ENCODE peak calls at places on chromosomes 7 and 10, in six cellular contexts. X is PC-9, F is fibroblast of lung, O is ascending aorta, K is heart right ventricle, V is body of pancreas. L is an unnamed sample.
A peak's percentile ranks its signal among the peaks of the same experiment; 100 is the strongest.

GRCh38 chr10:109978481-109978880 is 29.3 kb upstream of the ADD3 start:
- DNase-seq in X (peak; percentile 14), F (peak; percentile 54), O (no peak), K (peak; percentile 54), V (peak; percentile 56), L (peak; percentile 45)

GRCh38 chr10:14698487-14699170 is 76.1 kb downstream of the FAM107B start:
- DNase-seq in X (no peak), F (peak; percentile 82), O (no peak), K (no peak), V (peak; percentile 33), L (peak; percentile 68)

GRCh38 chr7:100521076-100521475 is 17.9 kb upstream of the AGFG2 start:
- DNase-seq in X (no peak), F (no peak), O (no peak), K (no peak), V (no peak), L (no peak)

GRCh38 chr7:74282748-74283459 is 6.3 kb upstream of the CLIP2 start:
- DNase-seq in X (no peak), F (no peak), O (no peak), K (no peak), V (no peak), L (no peak)

GRCh38 chr7:122364761-122365280 is 60.3 kb upstream of the FEZF1 start:
- DNase-seq in X (no peak), F (no peak), O (no peak), K (no peak), V (no peak), L (no peak)

GRCh38 chr10:78757542-78757941 is 311.2 kb upstream of the ZMIZ1 start:
- DNase-seq in X (no peak), F (peak; percentile 95), O (no peak), K (no peak), V (no peak), L (peak; percentile 74)

GRCh38 chr10:1267148-1267547 is 211.0 kb downstream of the WDR37 start:
- DNase-seq in X (no peak), F (no peak), O (no peak), K (no peak), V (no peak), L (no peak)

GRCh38 chr10:89615824-89616223 is 29.2 kb downstream of the PANK1 start:
- DNase-seq in X (no peak), F (peak; percentile 32), O (no peak), K (no peak), V (no peak), L (peak; percentile 12)

GRCh38 chr10:94320285-94320914 is 42.3 kb downstream of the NOC3L start:
- DNase-seq in X (peak; percentile 14), F (peak; percentile 27), O (no peak), K (peak; percentile 69), V (peak; percentile 73), L (peak; percentile 75)

GRCh38 chr10:36802523-36803153 is 322.8 kb upstream of the ANKRD30A start:
- DNase-seq in X (no peak), F (peak; percentile 9), O (no peak), K (peak; percentile 33), V (peak; percentile 33), L (no peak)

GRCh38 chr7:885261-885892 is 9.0 kb downstream of the GET4 start:
- DNase-seq in X (no peak), F (no peak), O (no peak), K (no peak), V (no peak), L (no peak)

GRCh38 chr7:154409703-154410311 is 357.6 kb downstream of the DPP6 start:
- DNase-seq in X (peak; percentile 5), F (peak; percentile 6), O (no peak), K (peak; percentile 15), V (peak; percentile 21), L (peak; percentile 87)

GRCh38 chr7:39560398-39560797 is 5.8 kb upstream of the YAE1 start:
- DNase-seq in X (no peak), F (no peak), O (no peak), K (no peak), V (no peak), L (peak; percentile 31)

GRCh38 chr10:94279835-94280709 is 82.7 kb downstream of the NOC3L start:
- DNase-seq in X (peak; percentile 19), F (peak; percentile 28), O (no peak), K (peak; percentile 22), V (peak; percentile 38), L (peak; percentile 73)

GRCh38 chr7:2862831-2863361 is 18.8 kb upstream of the GNA12 start:
- DNase-seq in X (peak; percentile 47), F (peak; percentile 95), O (no peak), K (no peak), V (no peak), L (peak; percentile 92)

GRCh38 chr7:143419880-143420279 is 11.2 kb upstream of the EPHA1 start:
- DNase-seq in X (no peak), F (no peak), O (no peak), K (no peak), V (no peak), L (no peak)

GRCh38 chr7:35556532-35557471 is 138.1 kb downstream of the HERPUD2 start:
- DNase-seq in X (no peak), F (no peak), O (no peak), K (no peak), V (no peak), L (no peak)

GRCh38 chr10:121553861-121554264 is 44.4 kb downstream of the FGFR2 start:
- DNase-seq in X (peak; percentile 22), F (no peak), O (no peak), K (no peak), V (peak; percentile 62), L (no peak)

GRCh38 chr10:44384601-44385422 is at the start of gene CXCL12:
- DNase-seq in X (no peak), F (peak; percentile 55), O (no peak), K (peak; percentile 59), V (peak; percentile 61), L (peak; percentile 65)

GRCh38 chr7:157865351-157866165 is 528.8 kb downstream of the DNAJB6 start:
- DNase-seq in X (no peak), F (no peak), O (no peak), K (no peak), V (no peak), L (no peak)

DNA sequence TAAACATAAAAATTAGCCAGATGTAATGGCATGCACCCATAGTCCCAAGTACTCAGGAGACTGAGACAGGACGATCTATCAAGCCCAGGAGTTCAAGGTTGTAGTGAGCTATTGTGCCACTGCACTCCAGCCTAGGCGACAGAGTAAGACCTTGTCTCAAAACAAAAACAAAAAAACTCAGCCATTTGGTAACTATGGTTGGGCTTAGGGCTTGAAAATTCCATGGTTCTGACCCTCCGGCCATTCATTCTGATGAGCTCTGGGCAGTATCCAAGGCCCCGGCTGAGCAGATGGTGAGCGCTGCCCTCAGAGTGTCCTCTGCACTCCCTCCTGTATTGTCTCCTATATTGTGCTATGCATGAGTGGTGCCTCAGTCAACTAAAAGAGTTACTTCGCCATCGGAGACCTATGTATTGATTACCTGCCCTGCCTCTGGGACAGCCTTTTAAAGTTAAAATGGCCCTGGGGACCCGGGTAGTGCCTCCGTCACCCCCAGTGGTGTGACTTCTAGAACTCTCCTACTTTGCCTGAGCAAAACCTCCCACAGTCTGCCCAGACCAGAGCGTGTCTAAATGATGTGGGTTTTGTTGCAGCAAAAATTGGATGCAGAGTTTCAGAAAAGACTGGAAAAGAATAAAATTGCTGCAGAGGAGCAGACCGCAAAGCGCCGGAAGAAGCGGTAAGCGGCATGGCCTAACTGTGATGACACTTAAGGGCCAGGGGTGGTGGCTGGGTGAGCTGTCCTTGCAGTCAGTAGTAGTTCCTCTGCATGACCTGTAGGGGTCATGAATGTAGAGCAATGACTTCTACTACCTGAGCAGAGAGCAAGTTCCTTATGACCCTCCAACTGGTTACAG is 8.1 kb downstream of the PRKRIP1 start:
- DNase-seq in X (peak; percentile 42), F (peak; percentile 57), O (no peak), K (no peak), V (no peak), L (peak; percentile 64)
- TF ChIP-seq CTCF in X (peak; percentile 69), F (peak; percentile 67), O (peak; percentile 51), K (peak; percentile 60), V (peak; percentile 50), L (peak; percentile 64)

GRCh38 chr7:152142976-152143665 is 117.6 kb downstream of the GALNT11 start:
- DNase-seq in X (no peak), F (no peak), O (no peak), K (no peak), V (no peak), L (no peak)
- H3K36me3 ChIP-seq in X (peaks cover 14% of the 10 kb centered on the region), F (peaks cover 27% of the 10 kb centered on the region), O (peaks cover 73% of the 10 kb centered on the region), K (peaks cover 4% of the 10 kb centered on the region), V (peaks cover 15% of the 10 kb centered on the region), L (peaks cover 68% of the 10 kb centered on the region)

DNA sequence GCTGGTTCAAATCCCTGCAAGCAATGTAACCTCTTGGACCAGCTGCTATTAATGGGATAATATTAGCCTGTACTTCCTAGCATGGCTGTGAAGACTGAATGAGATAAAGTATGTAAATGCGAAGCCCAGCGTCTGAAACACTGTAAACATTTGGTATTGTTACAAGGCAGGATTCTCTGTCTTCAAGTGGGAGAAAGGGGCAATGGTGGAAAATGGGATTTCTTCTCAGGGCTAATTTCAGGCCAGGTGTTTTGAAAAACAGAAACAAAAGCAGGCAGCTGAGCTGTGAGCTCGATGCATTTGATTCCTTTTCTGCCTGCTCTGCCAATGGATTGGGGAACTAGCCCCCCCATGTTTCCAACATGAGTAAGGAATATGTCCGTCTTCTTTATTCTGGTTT is 732.1 kb upstream of the AUTS2 start:
- DNase-seq in X (no peak), F (no peak), O (no peak), K (no peak), V (no peak), L (no peak)
- TF ChIP-seq CTCF in X (no peak), F (no peak), O (no peak), K (no peak), V (no peak), L (no peak)

GRCh38 chr10:77669892-77670291 is 32.3 kb upstream of the KCNMA1 start:
- DNase-seq in X (no peak), F (no peak), O (no peak), K (no peak), V (no peak), L (no peak)
- H3K36me3 ChIP-seq in X (no peaks in the 10 kb centered on the region), F (no peaks in the 10 kb centered on the region), O (no peaks in the 10 kb centered on the region), K (no peaks in the 10 kb centered on the region), V (no peaks in the 10 kb centered on the region), L (no peaks in the 10 kb centered on the region)

L was measured in cardiac muscle cell.